ENCODE peak calls at places on chromosomes 6 and 20, in ten cellular contexts. G is stimulated activated CD4-positive, alpha-beta T cell treated with anti-CD3 and anti-CD28 coated beads, Interleukin-12 subunit alpha, Interleukin-12 subunit beta, amount 100 ng/mL, for 4 hours; I is amniotic epithelial cell; Q is COLO829; S is HEK293T; L is occipital lobe; N is HFFc6; E is dorsolateral prefrontal cortex; J is cardiac muscle cell; P is H7. Z is an unnamed sample.

GRCh38 chr6:54958446-54958845 is 111.9 kb downstream of the FAM83B start:
- DNase-seq in Q (no peak), G (no peak), I (no peak), N (no peak), P (no peak), L (no peak), J (no peak), E (no peak), S (no peak), Z (no peak)

GRCh38 chr20:53608456-53609413 is 15.1 kb upstream of the ZNF217 start:
- DNase-seq in L (no peak), J (peak; percentile 72), P (peak; percentile 57), Q (no peak), S (no peak), N (no peak), E (no peak), G (no peak), I (peak; percentile 69), Z (no peak)

GRCh38 chr6:167872538-167873210 is 46.0 kb downstream of the AFDN start:
- DNase-seq in G (no peak), Q (no peak), L (no peak), N (no peak), P (no peak), I (peak; percentile 40), E (no peak), S (no peak), J (no peak), Z (no peak)

GRCh38 chr20:57680934-57681914 is 28.6 kb downstream of the PMEPA1 start:
- DNase-seq in I (no peak), L (no peak), S (no peak), G (peak; percentile 11), P (no peak), Q (no peak), J (no peak), E (no peak), N (no peak), Z (no peak)

GRCh38 chr6:41222045-41222444 is 6.1 kb upstream of the TREML4 start:
- DNase-seq in P (no peak), I (no peak), N (no peak), Q (no peak), J (no peak), G (no peak), E (no peak), L (no peak), S (no peak), Z (no peak)

GRCh38 chr6:81450180-81450579 is 302.3 kb downstream of the TENT5A start:
- DNase-seq in S (no peak), G (no peak), N (peak; percentile 89), E (no peak), Q (no peak), I (peak; percentile 24), J (no peak), L (no peak), P (no peak), Z (no peak)

GRCh38 chr6:2355155-2355554 is 109.8 kb upstream of the GMDS start:
- DNase-seq in E (no peak), G (no peak), S (no peak), P (no peak), Q (no peak), I (no peak), L (no peak), J (peak; percentile 29), N (no peak), Z (no peak)

GRCh38 chr6:87808005-87808757 is 106.1 kb upstream of the AKIRIN2 start:
- DNase-seq in L (no peak), J (peak; percentile 32), E (no peak), N (peak; percentile 84), G (no peak), I (peak; percentile 15), S (no peak), Q (no peak), P (no peak), Z (no peak)

GRCh38 chr6:146914563-146915483 is 289.4 kb upstream of the STXBP5 start:
- DNase-seq in S (no peak), E (no peak), P (no peak), L (no peak), G (no peak), N (peak; percentile 98), J (peak; percentile 97), Q (peak; percentile 76), I (peak; percentile 98), Z (no peak)

GRCh38 chr20:5205348-5206210 is 78.8 kb downstream of the CDS2 start:
- DNase-seq in N (peak; percentile 74), P (peak; percentile 84), G (peak; percentile 59), L (peak; percentile 78), I (peak; percentile 72), Q (peak; percentile 90), J (peak; percentile 86), E (peak; percentile 83), S (peak; percentile 86), Z (peak; percentile 82)

GRCh38 chr20:38703526-38703925 is 20.8 kb upstream of the SLC32A1 start:
- DNase-seq in P (no peak), S (no peak), Q (no peak), E (no peak), N (no peak), L (no peak), G (no peak), I (no peak), J (no peak), Z (no peak)

GRCh38 chr20:10508468-10509251 is 73.6 kb downstream of the SLX4IP start:
- DNase-seq in L (no peak), Q (no peak), S (no peak), P (no peak), J (peak; percentile 68), I (peak; percentile 99), N (peak; percentile 8), E (no peak), G (no peak), Z (no peak)

GRCh38 chr20:56001106-56001785 is 4.1 kb downstream of the CBLN4 start:
- DNase-seq in G (no peak), Q (no peak), N (no peak), L (no peak), I (no peak), P (no peak), S (no peak), J (no peak), E (no peak), Z (peak; percentile 28)

GRCh38 chr6:148423601-148424270 is 81.1 kb downstream of the SASH1 start:
- DNase-seq in L (no peak), P (no peak), Q (no peak), I (no peak), S (no peak), E (no peak), J (no peak), N (no peak), G (no peak), Z (no peak)